ENCODE peak calls at places on chromosomes 12 and 14, in ten cellular contexts. L, E, J, G, U, C, H, V, R and F are unnamed samples.
A peak's percentile ranks its signal among the peaks of the same experiment; 100 is the strongest.

GRCh38 chr12:118183155-118183554 is 47.2 kb downstream of the PEBP1 start:
- DNase-seq in L (no peak), E (no peak), J (no peak), G (no peak), U (peak; percentile 24), C (no peak), H (no peak), V (no peak), R (no peak), F (no peak)

GRCh38 chr14:41609704-41610183 is 3.1 kb downstream of the LRFN5 start:
- DNase-seq in L (no peak), E (peak; percentile 28), J (peak; percentile 68), G (peak; percentile 83), U (no peak), C (no peak), H (no peak), V (no peak), R (peak; percentile 61), F (peak; percentile 73)

GRCh38 chr12:93447555-93448265 is 6.0 kb upstream of the UBE2N start:
- DNase-seq in L (no peak), E (no peak), J (no peak), G (peak; percentile 3), U (no peak), C (peak; percentile 87), H (no peak), V (no peak), R (no peak), F (no peak)

GRCh38 chr12:84912191-84913142 is at the start of gene SLC6A15:
- DNase-seq in L (no peak), E (peak; percentile 97), J (peak; percentile 51), G (peak; percentile 87), U (peak; percentile 81), C (no peak), H (no peak), V (peak; percentile 9), R (peak; percentile 82), F (peak; percentile 12)

GRCh38 chr12:94140556-94140955 is 7.8 kb upstream of the PLXNC1 start:
- DNase-seq in L (no peak), E (peak; percentile 23), J (peak; percentile 30), G (no peak), U (no peak), C (peak; percentile 36), H (no peak), V (peak; percentile 65), R (no peak), F (peak; percentile 61)

GRCh38 chr14:103519837-103520212 is 2.8 kb downstream of the CKB start:
- DNase-seq in L (peak; percentile 84), E (no peak), J (peak; percentile 67), G (no peak), U (no peak), C (no peak), H (no peak), V (no peak), R (peak; percentile 78), F (no peak)

GRCh38 chr12:59689776-59690175 is 93.9 kb downstream of the SLC16A7 start:
- DNase-seq in L (no peak), E (no peak), J (no peak), G (no peak), U (no peak), C (no peak), H (no peak), V (no peak), R (no peak), F (no peak)

GRCh38 chr14:24060984-24061913 is 9.4 kb downstream of the CARMIL3 start:
- DNase-seq in L (peak; percentile 67), E (no peak), J (no peak), G (no peak), U (no peak), C (no peak), H (no peak), V (no peak), R (no peak), F (no peak)

GRCh38 chr12:117564885-117565284 is 203.5 kb upstream of the NOS1 start:
- DNase-seq in L (no peak), E (peak; percentile 3), J (no peak), G (no peak), U (peak; percentile 2), C (no peak), H (no peak), V (no peak), R (no peak), F (no peak)

GRCh38 chr12:81284137-81284536 is 206.3 kb downstream of the ACSS3 start:
- DNase-seq in L (no peak), E (peak; percentile 34), J (no peak), G (no peak), U (no peak), C (no peak), H (no peak), V (no peak), R (no peak), F (no peak)

GRCh38 chr12:43988838-43989560 is 153.1 kb downstream of the TMEM117 start:
- DNase-seq in L (no peak), E (peak; percentile 35), J (no peak), G (no peak), U (no peak), C (no peak), H (no peak), V (no peak), R (no peak), F (no peak)

GRCh38 chr12:22283006-22283506 is 51.5 kb downstream of the ST8SIA1 start:
- DNase-seq in L (no peak), E (peak; percentile 72), J (no peak), G (no peak), U (no peak), C (no peak), H (no peak), V (no peak), R (no peak), F (no peak)

GRCh38 chr12:121711925-121712461 is 559 bp upstream of the TMEM120B start:
- DNase-seq in L (no peak), E (peak; percentile 28), J (peak; percentile 66), G (peak; percentile 17), U (no peak), C (peak; percentile 60), H (no peak), V (peak; percentile 11), R (peak; percentile 28), F (no peak)

GRCh38 chr14:94054936-94055335 is 26.1 kb downstream of the DDX24 start:
- DNase-seq in L (no peak), E (no peak), J (no peak), G (no peak), U (no peak), C (no peak), H (no peak), V (no peak), R (no peak), F (no peak)

GRCh38 chr14:76577090-76577489 is 184.2 kb upstream of the VASH1 start:
- DNase-seq in L (no peak), E (no peak), J (no peak), G (no peak), U (no peak), C (no peak), H (no peak), V (no peak), R (no peak), F (no peak)

GRCh38 chr12:132444957-132445883 is 44.7 kb upstream of the FBRSL1 start:
- DNase-seq in L (no peak), E (no peak), J (peak; percentile 80), G (peak; percentile 78), U (no peak), C (peak; percentile 86), H (no peak), V (peak; percentile 84), R (no peak), F (no peak)

GRCh38 chr12:2231956-2232355 is 179.2 kb downstream of the CACNA1C start:
- DNase-seq in L (no peak), E (no peak), J (no peak), G (no peak), U (no peak), C (no peak), H (no peak), V (no peak), R (no peak), F (no peak)